ENCODE peak calls at places on chromosomes 12 and 14, in six cellular contexts. One of them, this sample, is unnamed.

GRCh38 chr14:99452968-99453367 is 27.7 kb downstream of the SETD3 start:
- DNase-seq in stomach: no peak
- DNase-seq in IMR-90: no peak
- DNase-seq in testis: no peak
- DNase-seq in heart left ventricle: no peak
- DNase-seq in adrenal gland: no peak
- DNase-seq in this sample: no peak

GRCh38 chr12:124796303-124796957 is 67.2 kb downstream of the SCARB1 start:
- DNase-seq in stomach: no peak
- DNase-seq in IMR-90: no peak
- DNase-seq in testis: no peak
- DNase-seq in heart left ventricle: no peak
- DNase-seq in adrenal gland: no peak
- DNase-seq in this sample: no peak

GRCh38 chr14:22556021-22556989 is 32.7 kb downstream of the DAD1 start:
- DNase-seq in stomach: peak
- DNase-seq in IMR-90: peak
- DNase-seq in testis: peak
- DNase-seq in heart left ventricle: peak
- DNase-seq in adrenal gland: peak
- DNase-seq in this sample: peak

GRCh38 chr12:81863406-81863805 is 104.3 kb upstream of the PPFIA2 start:
- DNase-seq in stomach: no peak
- DNase-seq in IMR-90: no peak
- DNase-seq in testis: no peak
- DNase-seq in heart left ventricle: no peak
- DNase-seq in adrenal gland: no peak
- DNase-seq in this sample: no peak

GRCh38 chr12:91406920-91407341 is 224.3 kb upstream of the DCN start:
- DNase-seq in stomach: no peak
- DNase-seq in IMR-90: no peak
- DNase-seq in testis: no peak
- DNase-seq in heart left ventricle: no peak
- DNase-seq in adrenal gland: no peak
- DNase-seq in this sample: no peak

GRCh38 chr14:71193663-71194062 is 286.4 kb downstream of the PCNX1 start:
- DNase-seq in stomach: no peak
- DNase-seq in IMR-90: no peak
- DNase-seq in testis: no peak
- DNase-seq in heart left ventricle: no peak
- DNase-seq in adrenal gland: no peak
- DNase-seq in this sample: no peak

GRCh38 chr14:57559561-57559960 is 65.9 kb upstream of the CCDC198 start:
- DNase-seq in stomach: no peak
- DNase-seq in IMR-90: no peak
- DNase-seq in testis: no peak
- DNase-seq in heart left ventricle: no peak
- DNase-seq in adrenal gland: no peak
- DNase-seq in this sample: no peak

GRCh38 chr14:40292664-40293063 is 860.4 kb upstream of the FBXO33 start:
- DNase-seq in stomach: no peak
- DNase-seq in IMR-90: no peak
- DNase-seq in testis: no peak
- DNase-seq in heart left ventricle: no peak
- DNase-seq in adrenal gland: no peak
- DNase-seq in this sample: no peak

GRCh38 chr14:101876539-101876938 is 87.8 kb upstream of the DYNC1H1 start:
- DNase-seq in stomach: peak
- DNase-seq in IMR-90: peak
- DNase-seq in testis: peak
- DNase-seq in heart left ventricle: peak
- DNase-seq in adrenal gland: peak
- DNase-seq in this sample: peak

GRCh38 chr14:96064866-96065265 is 25.7 kb downstream of the C14orf132 start:
- DNase-seq in stomach: no peak
- DNase-seq in IMR-90: no peak
- DNase-seq in testis: no peak
- DNase-seq in heart left ventricle: no peak
- DNase-seq in adrenal gland: peak
- DNase-seq in this sample: peak

GRCh38 chr14:37197421-37198272 is at the start of gene MIPOL1:
- DNase-seq in stomach: peak
- DNase-seq in IMR-90: peak
- DNase-seq in testis: peak
- DNase-seq in heart left ventricle: peak
- DNase-seq in adrenal gland: peak
- DNase-seq in this sample: peak

GRCh38 chr12:120835657-120836056 is 68.5 kb downstream of the SPPL3 start:
- DNase-seq in stomach: no peak
- DNase-seq in IMR-90: no peak
- DNase-seq in testis: no peak
- DNase-seq in heart left ventricle: no peak
- DNase-seq in adrenal gland: no peak
- DNase-seq in this sample: no peak

GRCh38 chr14:101031721-101032120 is 128.2 kb upstream of the RTL1 start:
- DNase-seq in stomach: no peak
- DNase-seq in IMR-90: no peak
- DNase-seq in testis: no peak
- DNase-seq in heart left ventricle: no peak
- DNase-seq in adrenal gland: no peak
- DNase-seq in this sample: peak

GRCh38 chr12:76272292-76272691 is 75.9 kb downstream of the BBS10 start:
- DNase-seq in stomach: no peak
- DNase-seq in IMR-90: no peak
- DNase-seq in testis: peak
- DNase-seq in heart left ventricle: no peak
- DNase-seq in adrenal gland: no peak
- DNase-seq in this sample: no peak
- H3K27ac ChIP-seq in stomach: no peak
- H3K27ac ChIP-seq in IMR-90: no peak
- H3K27ac ChIP-seq in testis: no peak
- H3K27ac ChIP-seq in heart left ventricle: no peak
- H3K27ac ChIP-seq in adrenal gland: no peak
- H3K27ac ChIP-seq in this sample: no peak

GRCh38 chr14:59330455-59330854 is 134.7 kb downstream of the GPR135 start:
- DNase-seq in stomach: no peak
- DNase-seq in IMR-90: peak
- DNase-seq in testis: no peak
- DNase-seq in heart left ventricle: no peak
- DNase-seq in adrenal gland: no peak
- DNase-seq in this sample: no peak
- TF ChIP-seq POLR2A in stomach: no peak
- TF ChIP-seq POLR2A in IMR-90: no peak
- TF ChIP-seq POLR2A in testis: no peak
- TF ChIP-seq POLR2A in heart left ventricle: no peak
- TF ChIP-seq POLR2A in adrenal gland: no peak
- TF ChIP-seq POLR2A in this sample: no peak

DNA sequence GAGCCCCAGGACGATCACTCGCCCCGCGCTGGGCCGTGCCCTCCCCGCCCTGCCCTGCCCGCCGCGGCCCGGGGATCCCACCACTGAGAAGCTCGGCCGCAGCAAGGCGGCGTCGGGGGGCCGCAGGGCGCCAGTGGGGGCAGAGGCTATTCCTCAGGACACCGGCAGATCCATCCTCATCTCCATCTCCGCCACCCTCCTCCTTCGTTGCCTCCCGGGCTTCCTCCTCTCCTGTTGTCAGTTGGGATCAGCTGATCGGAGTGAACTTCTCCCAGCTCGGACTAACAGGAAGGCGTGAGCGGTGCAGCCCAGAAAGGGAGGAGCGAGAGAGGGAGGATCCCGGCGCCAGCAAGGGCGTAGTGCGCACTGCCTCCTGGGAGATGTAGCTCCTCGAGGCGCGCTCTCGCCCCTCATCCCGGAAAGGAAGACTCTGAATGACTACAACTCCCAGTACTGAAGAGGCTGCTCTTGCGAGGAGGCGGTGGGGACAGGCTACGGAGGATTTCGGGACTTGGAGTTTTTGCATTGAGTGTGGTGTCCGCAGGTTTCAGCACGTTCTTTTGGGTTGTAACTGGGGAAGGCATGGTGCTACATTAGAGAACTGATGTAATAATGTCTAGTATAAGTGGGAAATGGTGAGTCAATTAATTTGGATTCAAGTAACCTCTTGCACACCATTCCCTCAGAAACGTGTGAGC is at the start of gene ZFYVE1:
- DNase-seq in stomach: peak
- DNase-seq in IMR-90: peak
- DNase-seq in testis: peak
- DNase-seq in heart left ventricle: peak
- DNase-seq in adrenal gland: peak
- DNase-seq in this sample: peak
- H3K27ac ChIP-seq in stomach: peak
- H3K27ac ChIP-seq in IMR-90: peak
- H3K27ac ChIP-seq in testis: peak
- H3K27ac ChIP-seq in heart left ventricle: peak
- H3K27ac ChIP-seq in adrenal gland: peak
- H3K27ac ChIP-seq in this sample: peak

GRCh38 chr12:122086088-122086487 is 7.5 kb downstream of the MLXIP start:
- DNase-seq in stomach: no peak
- DNase-seq in IMR-90: no peak
- DNase-seq in testis: no peak
- DNase-seq in heart left ventricle: no peak
- DNase-seq in adrenal gland: no peak
- DNase-seq in this sample: no peak
- TF ChIP-seq POLR2A in stomach: no peak
- TF ChIP-seq POLR2A in IMR-90: no peak
- TF ChIP-seq POLR2A in testis: no peak
- TF ChIP-seq POLR2A in heart left ventricle: no peak
- TF ChIP-seq POLR2A in adrenal gland: no peak
- TF ChIP-seq POLR2A in this sample: no peak

GRCh38 chr14:31084385-31084784 is 58.2 kb upstream of the STRN3 start:
- DNase-seq in stomach: no peak
- DNase-seq in IMR-90: no peak
- DNase-seq in testis: no peak
- DNase-seq in heart left ventricle: no peak
- DNase-seq in adrenal gland: no peak
- DNase-seq in this sample: no peak
- H3K27ac ChIP-seq in stomach: no peak
- H3K27ac ChIP-seq in IMR-90: no peak
- H3K27ac ChIP-seq in testis: no peak
- H3K27ac ChIP-seq in heart left ventricle: no peak
- H3K27ac ChIP-seq in adrenal gland: no peak
- H3K27ac ChIP-seq in this sample: no peak

This sample was measured in spleen.